ENCODE peak calls at places on chromosomes 13 and 19, in nine cellular contexts. C is AG04450, H is cardiac fibroblast, N is fibroblast of lung, E is PC-3, Y is transverse colon, W is heart left ventricle, I is tibial nerve, S is pancreas. P is an unnamed sample.

GRCh38 chr19:17424743-17425365 is 5.0 kb downstream of the MVB12A start:
- DNase-seq in C (no peak), H (peak; percentile 36), N (no peak), E (peak; percentile 25), Y (no peak), W (peak; percentile 24), I (no peak), S (no peak), P (no peak)

GRCh38 chr13:95209109-95209508 is 92.1 kb downstream of the ABCC4 start:
- DNase-seq in C (no peak), H (no peak), N (no peak), E (no peak), Y (no peak), W (no peak), I (no peak), S (no peak), P (peak; percentile 40)

GRCh38 chr19:2274185-2274711 is 7.7 kb downstream of the PEAK3 start:
- DNase-seq in C (no peak), H (no peak), N (no peak), E (no peak), Y (no peak), W (no peak), I (no peak), S (no peak), P (no peak)

GRCh38 chr19:2171349-2172145 is 7.8 kb downstream of the DOT1L start:
- DNase-seq in C (no peak), H (peak; percentile 49), N (peak; percentile 55), E (no peak), Y (peak; percentile 62), W (no peak), I (no peak), S (peak; percentile 58), P (no peak)

GRCh38 chr13:97432232-97432916 is 1.6 kb upstream of the RAP2A start:
- DNase-seq in C (no peak), H (no peak), N (no peak), E (no peak), Y (no peak), W (no peak), I (no peak), S (no peak), P (no peak)

GRCh38 chr13:95154441-95154886 is 146.8 kb downstream of the ABCC4 start:
- DNase-seq in C (no peak), H (peak; percentile 79), N (peak; percentile 21), E (peak; percentile 90), Y (no peak), W (no peak), I (no peak), S (no peak), P (no peak)

GRCh38 chr19:19261350-19262189 is 11.5 kb downstream of the TM6SF2 start:
- DNase-seq in C (no peak), H (no peak), N (no peak), E (no peak), Y (no peak), W (no peak), I (no peak), S (no peak), P (no peak)

GRCh38 chr13:110506396-110506795 is 55.1 kb downstream of the RAB20 start:
- DNase-seq in C (no peak), H (no peak), N (no peak), E (no peak), Y (no peak), W (no peak), I (no peak), S (peak; percentile 31), P (no peak)

GRCh38 chr19:16040642-16041041 is 35.7 kb upstream of the TPM4 start:
- DNase-seq in C (no peak), H (peak; percentile 79), N (peak; percentile 34), E (no peak), Y (no peak), W (no peak), I (no peak), S (no peak), P (no peak)

GRCh38 chr19:20470345-20471119 is 95.0 kb downstream of the ZNF737 start:
- DNase-seq in C (no peak), H (no peak), N (no peak), E (no peak), Y (no peak), W (no peak), I (no peak), S (peak; percentile 24), P (no peak)

GRCh38 chr13:52925221-52925620 is 76.8 kb upstream of the PCDH8 start:
- DNase-seq in C (no peak), H (no peak), N (no peak), E (no peak), Y (no peak), W (no peak), I (no peak), S (no peak), P (no peak)

GRCh38 chr19:1514295-1514661 is 1.5 kb upstream of the ADAMTSL5 start:
- DNase-seq in C (no peak), H (no peak), N (no peak), E (no peak), Y (no peak), W (no peak), I (no peak), S (no peak), P (no peak)

GRCh38 chr13:67225252-67226159 is 4.6 kb downstream of the PCDH9 start:
- DNase-seq in C (no peak), H (no peak), N (no peak), E (no peak), Y (no peak), W (no peak), I (no peak), S (no peak), P (no peak)

GRCh38 chr19:11355160-11356073 is at the start of gene PLPPR2:
- DNase-seq in C (peak; percentile 46), H (peak; percentile 89), N (peak; percentile 85), E (peak; percentile 98), Y (peak; percentile 93), W (peak; percentile 92), I (peak; percentile 96), S (peak; percentile 93), P (peak; percentile 92)
- H3K4me3 ChIP-seq in C (peak within 1 kb of the TSS; percentile 81), H (peak within 1 kb of the TSS; percentile 76), N (peak within 1 kb of the TSS; percentile 54), E (peak within 1 kb of the TSS; percentile 90), Y (peak within 1 kb of the TSS; percentile 48), W (peak within 1 kb of the TSS; percentile 65), I (peak within 1 kb of the TSS; percentile 77), S (peak within 1 kb of the TSS; percentile 42), P (peak within 1 kb of the TSS; percentile 45)

DNA sequence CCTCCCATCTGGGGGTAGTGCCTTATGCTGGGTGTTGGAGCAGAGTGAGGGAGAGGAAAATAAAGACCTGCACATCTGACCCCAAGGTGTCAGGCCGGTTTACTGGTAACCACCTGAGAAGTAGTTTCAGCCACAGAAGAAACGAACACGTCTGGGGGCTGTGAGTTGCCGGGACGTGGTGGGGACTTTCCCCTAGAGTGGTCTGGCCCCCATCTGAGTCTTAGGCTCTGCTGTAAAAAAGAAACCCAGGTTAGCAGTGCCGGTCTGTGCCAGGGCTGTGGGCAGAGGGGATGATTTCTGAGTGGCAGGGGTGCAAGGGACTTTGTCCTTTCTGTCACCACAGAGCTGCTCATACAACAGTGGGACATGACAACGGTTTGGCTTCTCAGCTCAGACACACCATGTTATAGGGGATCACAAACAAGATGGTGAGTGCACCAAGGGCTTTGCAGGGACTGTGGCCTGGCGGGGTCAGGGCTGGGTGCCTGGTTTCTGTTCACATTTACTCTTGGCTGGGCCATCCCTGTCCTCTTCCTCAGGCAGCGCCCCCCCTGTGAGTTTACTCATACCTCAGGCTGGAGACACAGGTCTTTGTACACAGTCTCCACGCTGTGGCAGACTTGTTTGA is 9.0 kb downstream of the GCDH start:
- DNase-seq in C (no peak), H (no peak), N (no peak), E (no peak), Y (peak; percentile 51), W (no peak), I (no peak), S (no peak), P (no peak)
- TF ChIP-seq CTCF in C (no peak), H (no peak), N (no peak), E (no peak), Y (no peak), W (no peak), I (no peak), S (no peak), P (no peak)

DNA sequence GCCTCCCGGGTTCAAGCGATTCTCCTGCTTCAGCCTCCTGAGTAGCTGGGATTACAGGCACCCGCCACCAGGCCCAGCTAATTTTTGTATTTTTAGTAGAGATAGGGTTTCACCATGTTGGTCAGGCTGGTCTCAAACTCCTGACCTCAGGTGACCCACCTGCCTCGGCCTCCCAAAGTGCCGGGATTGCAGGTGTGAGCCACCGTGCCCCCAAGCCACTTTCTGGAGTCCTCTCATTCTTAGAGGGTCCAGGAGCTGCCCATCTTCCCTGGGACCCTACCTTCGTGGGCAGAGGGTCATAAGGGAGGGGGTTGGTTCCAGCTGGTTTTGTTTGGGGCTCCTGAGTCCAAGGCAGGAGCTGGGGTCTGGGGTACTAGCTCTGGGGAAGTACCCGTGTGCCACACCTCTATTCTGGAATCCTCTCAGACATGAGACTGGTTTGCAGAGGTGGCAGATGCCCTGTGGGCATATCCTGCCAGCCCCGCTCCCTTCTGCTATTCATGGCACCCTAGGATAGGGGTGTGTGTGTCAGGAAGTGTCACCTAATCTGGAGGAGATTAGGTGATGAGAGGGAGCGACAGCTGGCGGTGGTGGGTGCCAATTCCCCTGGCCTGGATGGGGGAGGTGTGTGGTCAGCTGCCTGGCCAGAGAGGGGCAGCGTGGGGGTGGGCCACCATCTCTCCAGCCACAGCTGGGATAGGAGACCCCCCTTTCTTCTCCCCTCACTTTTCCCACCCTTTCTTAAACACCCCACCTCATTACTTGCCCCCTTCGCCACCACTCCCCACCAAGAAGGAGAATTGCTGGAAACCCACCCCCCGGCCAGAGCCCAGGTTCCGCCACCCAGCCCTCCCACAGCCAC is 2.1 kb downstream of the PRMT1 start:
- DNase-seq in C (no peak), H (no peak), N (no peak), E (peak; percentile 32), Y (no peak), W (no peak), I (no peak), S (peak; percentile 34), P (no peak)
- H3K4me3 ChIP-seq in C (peak overlapping the region; percentile 7), H (no peak overlapping the region), N (no peak overlapping the region), E (peak overlapping the region; percentile 86), Y (no peak overlapping the region), W (no peak overlapping the region), I (no peak overlapping the region), S (no peak overlapping the region), P (no peak overlapping the region)

GRCh38 chr13:48873081-48873480 is 102.6 kb upstream of the FNDC3A start:
- DNase-seq in C (no peak), H (no peak), N (no peak), E (no peak), Y (no peak), W (no peak), I (no peak), S (no peak), P (no peak)

GRCh38 chr13:48875071-48875470 is 100.6 kb upstream of the FNDC3A start:
- DNase-seq in C (no peak), H (no peak), N (no peak), E (no peak), Y (no peak), W (no peak), I (no peak), S (no peak), P (no peak)

GRCh38 chr13:48876289-48876688 is 99.4 kb upstream of the FNDC3A start:
- DNase-seq in C (no peak), H (no peak), N (no peak), E (no peak), Y (no peak), W (no peak), I (no peak), S (no peak), P (no peak)

GRCh38 chr13:48874165-48874564 is 101.5 kb upstream of the FNDC3A start:
- DNase-seq in C (no peak), H (no peak), N (no peak), E (no peak), Y (no peak), W (peak; percentile 27), I (no peak), S (no peak), P (no peak)

GRCh38 chr13:48873598-48873997 is 102.1 kb upstream of the FNDC3A start:
- DNase-seq in C (no peak), H (peak; percentile 23), N (peak; percentile 28), E (peak; percentile 63), Y (no peak), W (no peak), I (no peak), S (no peak), P (no peak)
- TF ChIP-seq CTCF in C (peak; percentile 20), H (no peak), N (no peak), E (peak; percentile 42), Y (no peak), W (no peak), I (no peak), S (no peak), P (no peak)

P was measured in lower leg skin.